ENCODE peak calls at places on chromosomes 3 and 15, in ten cellular contexts. L is NCI-H1105; F is stimulated activated CD8-positive, alpha-beta memory T cell treated with anti-CD3 and anti-CD28 coated beads, Interleukin-12 subunit alpha, Interleukin-12 subunit beta, amount 100 ng/mL, for 1 hour; V is midbrain; R is amniotic stem cell; W is ACHN; M is progenitor cell of endocrine pancreas; D is CD8-positive, alpha-beta memory T cell; C is SW480; Q is HS-5. B is an unnamed sample.

GRCh38 chr15:41777421-41777973 is 3.2 kb downstream of the MAPKBP1 start:
- DNase-seq in V (no peak), W (no peak), C (no peak), F (no peak), R (no peak), D (no peak), M (no peak), Q (peak; percentile 54), L (no peak), B (no peak)

GRCh38 chr3:128763967-128764366 is 38.0 kb downstream of the RAB7A start:
- DNase-seq in D (no peak), Q (no peak), V (no peak), W (no peak), F (no peak), R (no peak), L (no peak), C (no peak), M (no peak), B (no peak)

GRCh38 chr15:93974804-93975481 is 256.4 kb upstream of the MCTP2 start:
- DNase-seq in Q (no peak), M (no peak), V (peak; percentile 16), L (no peak), C (peak; percentile 66), F (no peak), W (peak; percentile 14), D (no peak), R (no peak), B (no peak)

GRCh38 chr3:149781216-149781615 is 11.1 kb downstream of the ANKUB1 start:
- DNase-seq in R (no peak), D (no peak), L (no peak), V (no peak), F (no peak), M (no peak), W (no peak), Q (no peak), C (no peak), B (no peak)

GRCh38 chr3:23096041-23096440 is 107.1 kb upstream of the UBE2E2 start:
- DNase-seq in R (no peak), D (no peak), M (no peak), Q (no peak), V (no peak), W (peak; percentile 35), C (no peak), F (no peak), L (no peak), B (no peak)

GRCh38 chr3:169389925-169390253 is 273.6 kb downstream of the MECOM start:
- DNase-seq in W (no peak), V (no peak), L (no peak), D (no peak), F (no peak), C (no peak), Q (no peak), M (no peak), R (no peak), B (no peak)

GRCh38 chr3:179673522-179673921 is 20.7 kb downstream of the USP13 start:
- DNase-seq in M (no peak), V (no peak), W (no peak), R (no peak), C (no peak), Q (no peak), F (no peak), L (no peak), D (no peak), B (no peak)

GRCh38 chr3:177463863-177464262 is 266.6 kb upstream of the TBL1XR1 start:
- DNase-seq in C (no peak), D (no peak), M (no peak), R (peak; percentile 39), Q (no peak), W (no peak), V (no peak), L (no peak), F (no peak), B (no peak)

GRCh38 chr15:78291698-78292097 is 7.7 kb downstream of the SKIC8 start:
- DNase-seq in M (no peak), L (no peak), Q (no peak), C (no peak), F (no peak), R (no peak), D (no peak), W (no peak), V (no peak), B (no peak)

GRCh38 chr3:183114779-183115178 is 15.5 kb upstream of the MCCC1 start:
- DNase-seq in M (no peak), F (no peak), R (no peak), D (no peak), V (no peak), Q (no peak), W (no peak), L (peak; percentile 58), C (no peak), B (no peak)

GRCh38 chr15:68334661-68335124 is 57.1 kb downstream of the FEM1B start:
- DNase-seq in R (no peak), W (no peak), V (no peak), D (no peak), L (no peak), Q (no peak), M (no peak), F (no peak), C (peak; percentile 27), B (no peak)

GRCh38 chr15:73633991-73634495 is 854 bp upstream of the NPTN start:
- DNase-seq in Q (peak; percentile 88), M (no peak), F (no peak), L (no peak), W (peak; percentile 86), C (peak; percentile 85), R (peak; percentile 85), V (no peak), D (no peak), B (no peak)

GRCh38 chr3:49785565-49786356 is 581 bp downstream of the IP6K1 start:
- DNase-seq in L (no peak), D (no peak), R (no peak), V (peak; percentile 48), Q (no peak), W (peak; percentile 42), C (peak; percentile 46), F (no peak), M (peak; percentile 25), B (no peak)

GRCh38 chr3:48082580-48083187 is 66.5 kb upstream of the MAP4 start:
- DNase-seq in Q (no peak), C (no peak), R (no peak), M (no peak), F (no peak), W (no peak), D (no peak), L (no peak), V (no peak), B (no peak)

GRCh38 chr15:92521624-92522008 is 127.9 kb downstream of the ST8SIA2 start:
- DNase-seq in D (no peak), V (peak; percentile 79), C (peak; percentile 69), F (peak; percentile 9), W (peak; percentile 61), M (peak; percentile 43), Q (peak; percentile 6), L (no peak), R (peak; percentile 76), B (peak; percentile 7)

GRCh38 chr3:14358426-14359211 is 43.8 kb upstream of the SLC6A6 start:
- DNase-seq in R (no peak), W (no peak), Q (no peak), C (no peak), D (no peak), V (no peak), F (no peak), L (peak; percentile 17), M (no peak), B (no peak)

GRCh38 chr3:128572644-128573105 is 77.9 kb downstream of the RPN1 start:
- DNase-seq in V (no peak), L (no peak), W (peak; percentile 24), M (no peak), Q (no peak), R (no peak), D (no peak), C (peak; percentile 23), F (no peak), B (no peak)

GRCh38 chr15:61644550-61644949 is 415.4 kb upstream of the RORA start:
- DNase-seq in F (no peak), M (no peak), V (no peak), W (no peak), D (no peak), R (no peak), L (no peak), Q (no peak), C (no peak), B (no peak)

GRCh38 chr3:67875338-67875737 is 220.9 kb upstream of the SUCLG2 start:
- DNase-seq in L (no peak), D (no peak), F (no peak), Q (peak; percentile 53), R (no peak), W (no peak), V (no peak), C (no peak), M (no peak), B (no peak)

GRCh38 chr3:128152419-128153155 is 694 bp upstream of the EEFSEC start:
- DNase-seq in F (no peak), V (no peak), D (no peak), M (no peak), R (no peak), Q (no peak), C (no peak), L (peak; percentile 84), W (peak; percentile 78), B (no peak)

GRCh38 chr15:63945838-63946298 is 100.4 kb downstream of the DAPK2 start:
- DNase-seq in C (no peak), M (no peak), W (no peak), F (no peak), R (no peak), D (no peak), Q (no peak), L (no peak), V (no peak), B (no peak)